ENCODE peak calls at places on chromosomes 2 and 18, in six cellular contexts. K, R, D, T, U and C are unnamed samples.

GRCh38 chr2:190858817-190859216 is 21.8 kb upstream of the GLS start:
- DNase-seq in U (no peak), T (no peak), R (no peak), D (no peak), K (peak; percentile 66), C (peak; percentile 91)

GRCh38 chr2:224882291-224883171 is 159.7 kb downstream of the DOCK10 start:
- DNase-seq in K (peak; percentile 63), D (no peak), R (no peak), U (no peak), T (no peak), C (peak; percentile 92)

GRCh38 chr2:121454549-121455090 is 76.1 kb upstream of the RNU4ATAC start:
- DNase-seq in D (no peak), T (no peak), U (no peak), R (no peak), K (no peak), C (no peak)

GRCh38 chr2:19819097-19820065 is 82.4 kb downstream of the TTC32 start:
- DNase-seq in K (peak; percentile 44), U (no peak), D (no peak), T (no peak), R (no peak), C (peak; percentile 87)

GRCh38 chr2:226334981-226335720 is 464.5 kb downstream of the IRS1 start:
- DNase-seq in U (no peak), K (no peak), R (no peak), D (no peak), T (no peak), C (peak; percentile 32)

GRCh38 chr2:27954771-27955384 is 64.3 kb downstream of the BABAM2 start:
- DNase-seq in D (peak; percentile 94), R (peak; percentile 87), K (peak; percentile 92), U (peak; percentile 13), T (peak; percentile 1), C (peak; percentile 99)

GRCh38 chr18:58101291-58101706 is 57.3 kb downstream of the NEDD4L start:
- DNase-seq in R (no peak), K (no peak), U (no peak), T (no peak), D (no peak), C (no peak)

GRCh38 chr2:241901500-241902351 is 32.2 kb downstream of the RTP5 start:
- DNase-seq in R (no peak), D (no peak), K (no peak), T (no peak), U (no peak), C (no peak)

GRCh38 chr2:129709030-129709955 is 270.2 kb upstream of the RAB6C start:
- DNase-seq in T (no peak), U (no peak), K (no peak), R (no peak), D (no peak), C (no peak)

GRCh38 chr2:95056461-95057459 is 31.3 kb downstream of the MAL start:
- DNase-seq in R (no peak), T (no peak), D (no peak), U (no peak), K (no peak), C (no peak)

GRCh38 chr2:125684256-125684655 is 971.7 kb upstream of the GYPC start:
- DNase-seq in R (no peak), U (no peak), T (no peak), K (no peak), D (no peak), C (no peak)

GRCh38 chr2:18045230-18045629 is 166.8 kb downstream of the KCNS3 start:
- DNase-seq in D (no peak), K (no peak), T (no peak), R (no peak), U (no peak), C (no peak)

GRCh38 chr2:159211447-159212396 is 74.8 kb downstream of the WDSUB1 start:
- DNase-seq in K (no peak), R (no peak), T (no peak), D (no peak), U (no peak), C (no peak)

GRCh38 chr2:172976816-172977215 is 98.8 kb upstream of the MAP3K20 start:
- DNase-seq in D (no peak), U (no peak), K (no peak), T (no peak), R (no peak), C (no peak)

GRCh38 chr2:240211096-240211495 is 70.6 kb upstream of the OTOS start:
- DNase-seq in D (no peak), R (peak; percentile 32), U (no peak), T (no peak), K (no peak), C (no peak)

GRCh38 chr2:86706935-86707334 is 13.2 kb upstream of the RMND5A start:
- DNase-seq in T (no peak), D (no peak), U (no peak), K (no peak), R (no peak), C (no peak)

GRCh38 chr2:160687629-160688028 is 194.0 kb upstream of the RBMS1 start:
- DNase-seq in U (no peak), R (no peak), T (no peak), K (no peak), D (no peak), C (no peak)

GRCh38 chr2:232857158-232857563 is 12.9 kb upstream of the SNORC start:
- DNase-seq in K (peak; percentile 16), R (no peak), T (no peak), U (no peak), D (no peak), C (no peak)

GRCh38 chr2:128196026-128196822 is 105.2 kb downstream of the UGGT1 start:
- DNase-seq in R (no peak), D (no peak), U (no peak), T (no peak), K (no peak), C (no peak)